ENCODE peak calls at places on chromosomes 13 and 19, in five cellular contexts. B, M, X, T and Z are unnamed samples.

GRCh38 chr19:28549680-28550277 is 663.2 kb downstream of the UQCRFS1 start:
- DNase-seq in M (no peak), T (no peak), X (no peak), B (no peak), Z (no peak)

GRCh38 chr13:108915634-108916497 is 286.5 kb downstream of the MYO16 start:
- DNase-seq in M (peak), X (no peak), T (peak), B (no peak), Z (peak)

GRCh38 chr19:42528354-42529247 is at the start of gene CEACAM1:
- DNase-seq in B (no peak), T (peak), M (no peak), X (peak), Z (no peak)

GRCh38 chr13:74270018-74270417 is 135.8 kb upstream of the KLF12 start:
- DNase-seq in M (no peak), T (no peak), X (no peak), B (no peak), Z (no peak)

GRCh38 chr13:35848316-35848715 is 282.9 kb downstream of the DCLK1 start:
- DNase-seq in B (no peak), M (no peak), X (no peak), T (no peak), Z (no peak)

GRCh38 chr13:112923962-112924361 is 45.1 kb upstream of the MCF2L start:
- DNase-seq in B (no peak), X (no peak), M (no peak), T (no peak), Z (no peak)

GRCh38 chr13:74153316-74153715 is 19.1 kb upstream of the KLF12 start:
- DNase-seq in M (no peak), X (no peak), T (no peak), B (no peak), Z (no peak)

GRCh38 chr13:34933349-34933748 is 8.7 kb upstream of the NBEA start:
- DNase-seq in T (no peak), M (no peak), B (no peak), X (no peak), Z (no peak)

GRCh38 chr13:29583073-29583785 is 12.3 kb downstream of the SLC7A1 start:
- DNase-seq in B (no peak), X (no peak), T (no peak), M (no peak), Z (peak)

GRCh38 chr13:96089749-96090239 is at the start of gene HS6ST3:
- DNase-seq in B (peak), M (peak), T (peak), X (no peak), Z (peak)

GRCh38 chr13:51070005-51070649 is 40.9 kb downstream of the C13orf42 start:
- DNase-seq in M (peak), X (peak), B (peak), T (peak), Z (peak)

GRCh38 chr19:30682576-30683536 is 310.7 kb downstream of the ZNF536 start:
- DNase-seq in X (peak), B (peak), T (peak), M (peak), Z (peak)

GRCh38 chr13:37755349-37755748 is 114.2 kb downstream of the TRPC4 start:
- DNase-seq in B (no peak), M (no peak), T (no peak), X (no peak), Z (no peak)

GRCh38 chr13:37475151-37475550 is 123.4 kb downstream of the POSTN start:
- DNase-seq in X (no peak), T (no peak), M (no peak), B (no peak), Z (peak)

GRCh38 chr19:7515471-7516226 is at the start of gene ZNF358:
- DNase-seq in B (peak), T (peak), M (peak), X (peak), Z (peak)

GRCh38 chr19:34499155-34499834 is 17.7 kb downstream of the WTIP start:
- DNase-seq in T (no peak), B (no peak), M (no peak), X (no peak), Z (no peak)

GRCh38 chr13:105464249-105464648 is 1071.2 kb downstream of the EFNB2 start:
- DNase-seq in X (no peak), T (peak), B (no peak), M (no peak), Z (no peak)

GRCh38 chr19:13135068-13136062 is 14.8 kb downstream of the STX10 start:
- DNase-seq in X (no peak), B (no peak), M (no peak), T (no peak), Z (no peak)

GRCh38 chr13:107028751-107029150 is 460.8 kb upstream of the ARGLU1 start:
- DNase-seq in X (no peak), M (no peak), T (no peak), B (no peak), Z (no peak)

GRCh38 chr13:109783815-109784589 is 2.4 kb downstream of the IRS2 start:
- DNase-seq in M (peak), X (no peak), T (no peak), B (no peak), Z (peak)

GRCh38 chr13:40589285-40590109 is 76.9 kb downstream of the FOXO1 start:
- DNase-seq in B (peak), M (no peak), X (no peak), T (no peak), Z (peak)

GRCh38 chr13:110648155-110648819 is 32.9 kb downstream of the NAXD start:
- DNase-seq in T (no peak), X (peak), M (no peak), B (no peak), Z (no peak)

GRCh38 chr19:543912-544608 is at the start of gene GZMM:
- DNase-seq in M (peak), T (no peak), X (no peak), B (no peak), Z (no peak)

GRCh38 chr19:548841-549830 is 5.3 kb downstream of the GZMM start:
- DNase-seq in M (peak), X (no peak), B (no peak), T (peak), Z (no peak)

GRCh38 chr19:542173-542866 is 1.5 kb upstream of the GZMM start:
- DNase-seq in M (peak), T (no peak), X (no peak), B (no peak), Z (no peak)

GRCh38 chr19:547836-548720 is 4.2 kb downstream of the GZMM start:
- DNase-seq in X (no peak), T (no peak), M (peak), B (no peak), Z (no peak)

DNA sequence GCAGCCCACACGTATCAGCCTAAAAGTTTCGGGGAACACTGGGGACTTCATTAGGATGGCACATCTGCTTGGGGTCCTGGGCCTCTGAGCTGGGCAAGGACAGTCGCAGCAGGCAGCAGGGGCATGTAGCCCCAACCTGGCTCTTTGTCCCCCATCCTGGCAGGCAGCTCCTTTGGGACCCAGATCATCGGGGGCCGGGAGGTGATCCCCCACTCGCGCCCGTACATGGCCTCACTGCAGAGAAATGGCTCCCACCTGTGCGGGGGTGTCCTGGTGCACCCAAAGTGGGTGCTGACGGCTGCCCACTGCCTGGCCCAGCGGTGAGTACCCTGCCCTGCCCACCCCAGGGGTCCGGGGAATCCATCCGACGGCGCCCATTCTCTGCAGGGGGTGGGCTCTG is 3.3 kb downstream of the GZMM start:
- DNase-seq in B (no peak), T (no peak), M (peak), X (no peak), Z (no peak)
- H2BK12ac ChIP-seq in B (no peak), T (no peak), M (no peak), X (no peak), Z (no peak)

GRCh38 chr13:48533207-48533499 is 273 bp upstream of the RCBTB2 start:
- DNase-seq in T (no peak), B (no peak), X (no peak), M (no peak), Z (no peak)
- H4K91ac ChIP-seq in T (peak), B (no peak), X (peak), M (no peak), Z (peak)

DNA sequence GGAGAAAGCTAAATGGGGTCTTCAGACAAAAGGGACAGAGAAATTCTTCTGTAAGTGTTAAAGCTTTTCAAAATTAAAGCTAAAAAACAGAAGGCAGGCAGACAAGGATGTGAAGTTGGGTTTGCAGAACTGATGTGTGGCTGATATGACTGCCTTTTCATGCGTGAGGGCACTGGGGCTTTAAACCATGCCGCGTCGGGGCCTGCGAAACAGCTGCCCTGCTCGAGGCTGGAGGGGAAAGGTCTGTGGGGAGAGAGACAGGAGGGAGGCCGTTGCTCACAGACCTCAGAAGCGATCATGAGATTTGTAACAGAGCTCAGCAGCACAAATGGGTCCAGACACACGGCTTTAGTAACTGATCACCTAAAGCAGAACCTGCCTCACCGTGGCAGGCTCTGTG is 23.5 kb downstream of the CAPS start:
- DNase-seq in M (no peak), T (no peak), B (no peak), X (no peak), Z (no peak)
- H3K4me2 ChIP-seq in M (no peak), T (no peak), B (no peak), X (no peak), Z (no peak)

DNA sequence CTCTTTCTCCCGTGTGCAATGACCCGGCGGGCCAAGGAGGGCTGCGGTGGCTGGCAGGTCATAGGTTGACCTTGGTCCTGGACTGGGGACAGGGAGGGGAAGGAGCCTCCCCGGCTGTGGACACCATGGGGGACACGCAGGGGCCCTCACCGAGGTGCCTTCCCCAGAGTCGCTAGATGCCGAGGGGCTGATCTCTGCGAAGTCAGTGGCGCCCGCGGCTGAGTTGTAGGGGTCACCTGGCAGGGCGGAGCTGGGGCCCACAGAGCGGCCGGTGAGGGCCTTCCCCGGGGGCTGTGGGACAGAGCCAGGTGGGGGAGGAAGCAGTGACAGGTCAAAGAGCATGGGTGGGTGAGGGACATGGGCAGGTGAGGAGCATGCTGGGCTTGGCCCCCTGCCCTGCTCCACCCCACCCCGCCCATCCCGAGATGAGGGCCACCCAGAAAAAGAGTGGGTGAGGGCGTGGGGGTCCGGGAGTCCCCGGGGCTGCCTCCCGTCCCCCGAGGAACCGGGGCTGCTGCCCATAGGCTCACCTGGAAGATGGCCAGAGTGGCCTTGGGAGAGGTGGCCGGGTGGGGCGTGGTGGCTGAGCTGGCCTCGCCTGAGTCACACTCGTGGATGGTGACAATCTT is 3.6 kb downstream of the CBARP start:
- DNase-seq in M (no peak), X (no peak), B (no peak), T (no peak), Z (no peak)
- H2BK12ac ChIP-seq in M (no peak), X (no peak), B (no peak), T (no peak), Z (no peak)